ENCODE peak calls at places on chromosomes 12 and 14, in eight cellular contexts. E is T-helper 22 cell; X is sciatic nerve; B is NCI-H1417; K is KG1; Y is activated CD4-positive, alpha-beta T cell treated with anti-CD3 and anti-CD28 coated beads, Interleukin-2, amount 50 U/mL, for 48 hours; C is upper lobe of left lung; W is aorta. Q is an unnamed sample.

GRCh38 chr12:74689071-74689655 is 151.5 kb downstream of the ATXN7L3B start:
- DNase-seq in E (no peak), X (no peak), B (peak; percentile 31), K (peak; percentile 30), Y (no peak), C (no peak), W (no peak), Q (no peak)

GRCh38 chr14:101893759-101894158 is 70.6 kb upstream of the DYNC1H1 start:
- DNase-seq in E (no peak), X (no peak), B (no peak), K (no peak), Y (no peak), C (no peak), W (no peak), Q (no peak)

GRCh38 chr14:67733609-67734008 is 31.9 kb downstream of the RDH12 start:
- DNase-seq in E (no peak), X (no peak), B (no peak), K (no peak), Y (no peak), C (no peak), W (no peak), Q (no peak)

GRCh38 chr12:57276935-57277563 is 26.1 kb upstream of the STAC3 start:
- DNase-seq in E (no peak), X (no peak), B (peak; percentile 16), K (no peak), Y (peak; percentile 21), C (no peak), W (no peak), Q (no peak)

GRCh38 chr12:41919526-41920305 is 225.0 kb downstream of the GXYLT1 start:
- DNase-seq in E (no peak), X (no peak), B (peak; percentile 88), K (no peak), Y (no peak), C (no peak), W (no peak), Q (no peak)

GRCh38 chr14:96090441-96091148 is 51.4 kb downstream of the C14orf132 start:
- DNase-seq in E (no peak), X (peak; percentile 80), B (peak; percentile 87), K (no peak), Y (no peak), C (peak; percentile 46), W (no peak), Q (no peak)

GRCh38 chr12:96308881-96309280 is 91.4 kb downstream of the CDK17 start:
- DNase-seq in E (no peak), X (no peak), B (no peak), K (no peak), Y (no peak), C (no peak), W (no peak), Q (no peak)

GRCh38 chr12:47223848-47224213 is 144.1 kb upstream of the AMIGO2 start:
- DNase-seq in E (no peak), X (no peak), B (no peak), K (no peak), Y (no peak), C (no peak), W (peak; percentile 70), Q (no peak)

GRCh38 chr12:31890295-31891285 is 68.6 kb upstream of the RESF1 start:
- DNase-seq in E (no peak), X (no peak), B (no peak), K (no peak), Y (no peak), C (no peak), W (no peak), Q (no peak)

GRCh38 chr14:72608391-72609204 is 285.3 kb downstream of the DPF3 start:
- DNase-seq in E (no peak), X (no peak), B (no peak), K (no peak), Y (no peak), C (no peak), W (no peak), Q (no peak)

GRCh38 chr12:25372969-25373368 is 122.2 kb upstream of the KRAS start:
- DNase-seq in E (no peak), X (no peak), B (no peak), K (no peak), Y (no peak), C (no peak), W (no peak), Q (no peak)

GRCh38 chr14:24372701-24373416 is 4.9 kb downstream of the NFATC4 start:
- DNase-seq in E (no peak), X (peak; percentile 67), B (no peak), K (no peak), Y (no peak), C (no peak), W (no peak), Q (no peak)

GRCh38 chr14:104337381-104337780 is 199.0 kb downstream of the KIF26A start:
- DNase-seq in E (no peak), X (peak; percentile 5), B (no peak), K (no peak), Y (no peak), C (no peak), W (no peak), Q (no peak)

GRCh38 chr12:68497702-68498101 is 113.0 kb upstream of the RAP1B start:
- DNase-seq in E (no peak), X (no peak), B (no peak), K (no peak), Y (no peak), C (no peak), W (no peak), Q (no peak)

GRCh38 chr12:92199846-92200576 is 54.4 kb upstream of the BTG1 start:
- DNase-seq in E (no peak), X (no peak), B (no peak), K (no peak), Y (no peak), C (no peak), W (no peak), Q (no peak)

GRCh38 chr12:57099766-57100165 is 10.9 kb downstream of the NAB2 start:
- DNase-seq in E (no peak), X (no peak), B (no peak), K (no peak), Y (no peak), C (no peak), W (no peak), Q (no peak)

GRCh38 chr12:24378548-24379011 is 429.1 kb upstream of the SOX5 start:
- DNase-seq in E (no peak), X (no peak), B (peak; percentile 64), K (no peak), Y (no peak), C (no peak), W (no peak), Q (peak; percentile 49)

GRCh38 chr12:80632835-80633234 is 74.6 kb upstream of the MYF6 start:
- DNase-seq in E (no peak), X (no peak), B (no peak), K (no peak), Y (no peak), C (no peak), W (peak; percentile 17), Q (no peak)

GRCh38 chr12:113445544-113446176 is 23.5 kb downstream of the SDSL start:
- DNase-seq in E (no peak), X (no peak), B (no peak), K (no peak), Y (no peak), C (no peak), W (no peak), Q (no peak)

GRCh38 chr14:33938131-33938949 is 12.5 kb downstream of the EGLN3 start:
- DNase-seq in E (no peak), X (peak; percentile 62), B (peak; percentile 78), K (no peak), Y (no peak), C (peak; percentile 63), W (peak; percentile 78), Q (no peak)

GRCh38 chr14:51448831-51449665 is 202.7 kb upstream of the FRMD6 start:
- DNase-seq in E (no peak), X (no peak), B (no peak), K (no peak), Y (no peak), C (no peak), W (peak; percentile 51), Q (no peak)

GRCh38 chr12:62196146-62196545 is 64.1 kb upstream of the USP15 start:
- DNase-seq in E (no peak), X (no peak), B (no peak), K (no peak), Y (no peak), C (no peak), W (no peak), Q (no peak)

GRCh38 chr14:87334997-87335675 is 657.8 kb downstream of the GALC start:
- DNase-seq in E (no peak), X (no peak), B (no peak), K (no peak), Y (no peak), C (no peak), W (no peak), Q (no peak)

GRCh38 chr14:104086210-104086660 is 735 bp downstream of the ASPG start:
- DNase-seq in E (no peak), X (peak; percentile 44), B (no peak), K (no peak), Y (no peak), C (no peak), W (peak; percentile 42), Q (no peak)

GRCh38 chr14:98899441-98899840 is 372.6 kb downstream of the BCL11B start:
- DNase-seq in E (no peak), X (no peak), B (no peak), K (no peak), Y (no peak), C (no peak), W (no peak), Q (no peak)

GRCh38 chr12:68240975-68241374 is 12.4 kb downstream of the IL22 start:
- DNase-seq in E (no peak), X (no peak), B (no peak), K (no peak), Y (peak; percentile 43), C (no peak), W (peak; percentile 60), Q (peak; percentile 31)